ENCODE peak calls at places on chromosome 22, in nine cellular contexts. I is ovary, W is hepatocyte, U is epithelial cell of esophagus, K is small intestine, M is Caco-2, E is BE2C, D is GM12864, L is AG04450. C is an unnamed sample.

GRCh38 chr22:25545677-25546076 is 18.8 kb upstream of the GRK3 start:
- DNase-seq in I (no peak), W (no peak), U (no peak), K (peak), M (no peak), E (no peak), D (no peak), L (no peak), C (no peak)

GRCh38 chr22:37208401-37209139 is 3.7 kb downstream of the SSTR3 start:
- DNase-seq in I (no peak), W (no peak), U (no peak), K (no peak), M (peak), E (no peak), D (no peak), L (no peak), C (no peak)

GRCh38 chr22:27424319-27424718 is 377.2 kb downstream of the MN1 start:
- DNase-seq in I (no peak), W (no peak), U (no peak), K (no peak), M (no peak), E (no peak), D (no peak), L (no peak), C (no peak)

GRCh38 chr22:23404689-23405365 is 175.3 kb downstream of the IGLL1 start:
- DNase-seq in I (peak), W (no peak), U (peak), K (no peak), M (no peak), E (no peak), D (no peak), L (peak), C (no peak)

GRCh38 chr22:37173709-37174108 is 14.3 kb downstream of the C1QTNF6 start:
- DNase-seq in I (peak), W (no peak), U (no peak), K (no peak), M (peak), E (no peak), D (no peak), L (no peak), C (no peak)

GRCh38 chr22:50640857-50641647 is 13.1 kb upstream of the ARSA start:
- DNase-seq in I (no peak), W (no peak), U (no peak), K (no peak), M (no peak), E (no peak), D (no peak), L (no peak), C (no peak)

GRCh38 chr22:49964493-49965290 is 4.1 kb downstream of the PIM3 start:
- DNase-seq in I (peak), W (peak), U (no peak), K (no peak), M (peak), E (peak), D (no peak), L (no peak), C (no peak)

GRCh38 chr22:48456449-48456848 is 1371.2 kb downstream of the BRD1 start:
- DNase-seq in I (no peak), W (no peak), U (no peak), K (no peak), M (no peak), E (no peak), D (no peak), L (no peak), C (no peak)

GRCh38 chr22:23225724-23226496 is 45.6 kb downstream of the BCR start:
- DNase-seq in I (no peak), W (no peak), U (peak), K (peak), M (no peak), E (no peak), D (no peak), L (no peak), C (no peak)

GRCh38 chr22:47608421-47608820 is 846.0 kb downstream of the TBC1D22A start:
- DNase-seq in I (no peak), W (no peak), U (no peak), K (no peak), M (no peak), E (no peak), D (no peak), L (no peak), C (no peak)

GRCh38 chr22:22037740-22038139 is 55.2 kb upstream of the TOP3B start:
- DNase-seq in I (no peak), W (peak), U (peak), K (no peak), M (no peak), E (no peak), D (no peak), L (peak), C (no peak)

GRCh38 chr22:45316796-45317526 is 7.2 kb downstream of the FAM118A start:
- DNase-seq in I (no peak), W (no peak), U (no peak), K (no peak), M (no peak), E (no peak), D (no peak), L (no peak), C (no peak)
- H3K4me3 ChIP-seq in I (no peak), W (no peak), U (no peak), K (no peak), M (no peak), E (peak), D (no peak), L (no peak), C (no peak)

DNA sequence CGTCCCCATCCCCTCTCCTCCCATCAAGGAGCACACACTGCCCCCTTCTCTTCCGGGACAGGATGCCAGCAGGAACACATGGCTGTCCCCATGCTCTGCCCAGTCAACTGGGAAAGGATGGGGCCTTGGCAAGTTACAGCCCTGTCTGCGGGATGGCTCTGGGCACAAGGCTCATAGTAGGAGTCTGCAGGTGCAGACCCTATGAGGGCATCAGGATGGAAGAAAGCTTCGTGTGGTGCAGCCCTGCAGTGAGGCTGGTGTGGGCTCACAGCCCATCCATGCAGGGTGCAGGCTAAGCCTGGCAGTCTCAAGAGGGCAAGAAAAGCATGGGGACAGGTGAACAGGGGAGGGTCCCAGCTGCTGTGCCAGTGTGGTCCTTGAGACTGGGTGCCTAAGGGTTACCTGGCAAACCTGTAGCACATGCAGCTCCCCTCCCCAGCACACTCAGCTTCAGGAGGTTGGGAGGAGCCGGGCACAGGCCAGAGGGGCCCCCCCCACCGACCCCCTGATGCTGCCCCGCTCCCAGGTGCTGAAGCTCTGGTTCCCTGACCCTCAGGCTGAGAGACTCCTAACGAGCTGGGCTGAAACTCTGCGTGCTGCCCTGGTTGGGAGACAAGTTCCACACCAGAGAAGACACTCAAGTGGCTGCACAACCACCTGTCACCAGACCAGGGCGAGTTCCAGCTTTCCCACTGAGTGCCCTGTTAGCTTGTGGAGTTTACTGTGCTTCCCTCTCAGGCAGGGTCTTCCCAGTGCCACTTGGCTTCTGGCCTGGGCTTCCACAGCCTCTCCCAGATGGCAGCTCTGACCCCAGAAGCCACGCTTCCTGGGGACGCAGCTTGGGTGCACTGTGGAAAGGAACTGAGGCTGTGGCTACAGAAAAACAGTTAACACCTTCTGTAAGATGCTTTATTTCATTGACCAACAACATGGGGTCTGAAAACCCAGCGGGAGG is 3.3 kb upstream of the SCARF2 start:
- DNase-seq in I (no peak), W (no peak), U (no peak), K (no peak), M (no peak), E (peak), D (no peak), L (no peak), C (no peak)
- H3K4me3 ChIP-seq in I (no peak), W (no peak), U (no peak), K (no peak), M (no peak), E (no peak), D (no peak), L (no peak), C (no peak)

DNA sequence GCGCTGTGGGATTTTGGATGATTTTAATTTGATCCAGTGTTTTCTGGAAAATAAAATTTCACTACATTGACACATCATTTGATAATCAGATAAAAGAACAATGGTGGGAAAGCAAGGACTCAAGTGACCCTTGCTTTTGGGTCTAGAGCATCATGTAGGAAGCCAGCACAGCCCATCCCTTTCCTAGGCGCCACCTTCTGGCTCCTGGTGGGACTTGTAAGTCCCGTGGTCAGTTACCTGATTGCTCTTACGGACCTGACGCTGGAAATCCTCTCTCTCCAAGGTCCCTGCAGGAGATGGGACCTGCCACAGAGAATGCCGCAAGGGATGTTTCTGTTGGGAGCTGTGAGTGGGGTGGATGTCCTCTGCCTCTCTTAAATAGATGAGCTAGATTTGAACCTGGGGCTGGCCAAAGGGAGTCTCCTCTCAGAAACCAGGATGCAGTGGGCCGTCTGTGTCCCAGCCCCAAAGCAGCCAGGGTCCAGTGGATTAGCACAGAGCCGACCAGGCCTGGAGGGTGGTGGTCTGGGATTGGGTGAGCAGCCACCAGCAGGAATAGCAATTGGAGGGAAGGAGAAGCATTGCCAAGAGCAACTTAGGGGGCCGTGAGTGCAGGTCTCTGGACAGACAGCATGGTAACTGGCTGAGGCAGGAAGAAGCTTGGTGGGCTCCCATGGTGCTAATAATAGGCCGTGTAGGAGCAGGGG is 21.7 kb downstream of the TIMP3 start:
- DNase-seq in I (no peak), W (peak), U (peak), K (peak), M (peak), E (peak), D (no peak), L (no peak), C (peak)
- H3K4me3 ChIP-seq in I (no peak), W (no peak), U (no peak), K (no peak), M (no peak), E (no peak), D (no peak), L (no peak), C (no peak)

GRCh38 chr22:42318967-42319366 is 48.5 kb upstream of the TCF20 start:
- DNase-seq in I (no peak), W (no peak), U (no peak), K (no peak), M (no peak), E (no peak), D (no peak), L (no peak), C (no peak)

GRCh38 chr22:42315392-42315756 is 44.9 kb upstream of the TCF20 start:
- DNase-seq in I (no peak), W (no peak), U (no peak), K (peak), M (no peak), E (no peak), D (no peak), L (no peak), C (no peak)

GRCh38 chr22:42317691-42318547 is 47.5 kb upstream of the TCF20 start:
- DNase-seq in I (no peak), W (no peak), U (peak), K (peak), M (no peak), E (peak), D (no peak), L (no peak), C (no peak)

GRCh38 chr22:42314709-42315391 is 44.4 kb upstream of the TCF20 start:
- DNase-seq in I (no peak), W (no peak), U (no peak), K (no peak), M (no peak), E (no peak), D (no peak), L (no peak), C (no peak)

DNA sequence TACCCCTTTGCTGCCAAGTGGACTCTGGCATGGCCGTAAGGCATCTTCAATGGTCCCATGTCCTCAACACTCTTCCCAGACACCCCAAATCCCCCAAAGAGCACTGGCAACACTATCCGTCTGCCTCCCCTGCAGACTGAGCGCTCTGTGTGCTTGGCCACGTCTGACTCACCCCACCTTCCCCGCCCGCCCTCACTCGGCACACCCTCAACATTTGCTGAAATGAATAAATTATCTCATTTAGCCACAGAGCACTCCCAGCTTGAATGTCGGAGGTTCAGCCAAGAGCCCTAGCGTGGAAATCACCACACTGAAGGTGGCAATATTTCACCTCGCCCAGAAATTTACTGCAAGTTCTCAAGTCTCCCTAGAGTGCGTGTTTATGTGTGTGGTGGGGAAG is 46.5 kb upstream of the TCF20 start:
- DNase-seq in I (no peak), W (peak), U (peak), K (peak), M (no peak), E (no peak), D (no peak), L (no peak), C (no peak)
- H3K4me3 ChIP-seq in I (no peak), W (no peak), U (no peak), K (no peak), M (no peak), E (no peak), D (no peak), L (no peak), C (no peak)

GRCh38 chr22:44701187-44701586 is 817 bp upstream of the PRR5 start:
- DNase-seq in I (no peak), W (no peak), U (no peak), K (no peak), M (no peak), E (no peak), D (no peak), L (no peak), C (no peak)
- H3K4me3 ChIP-seq in I (no peak), W (no peak), U (no peak), K (no peak), M (no peak), E (no peak), D (no peak), L (no peak), C (no peak)

DNA sequence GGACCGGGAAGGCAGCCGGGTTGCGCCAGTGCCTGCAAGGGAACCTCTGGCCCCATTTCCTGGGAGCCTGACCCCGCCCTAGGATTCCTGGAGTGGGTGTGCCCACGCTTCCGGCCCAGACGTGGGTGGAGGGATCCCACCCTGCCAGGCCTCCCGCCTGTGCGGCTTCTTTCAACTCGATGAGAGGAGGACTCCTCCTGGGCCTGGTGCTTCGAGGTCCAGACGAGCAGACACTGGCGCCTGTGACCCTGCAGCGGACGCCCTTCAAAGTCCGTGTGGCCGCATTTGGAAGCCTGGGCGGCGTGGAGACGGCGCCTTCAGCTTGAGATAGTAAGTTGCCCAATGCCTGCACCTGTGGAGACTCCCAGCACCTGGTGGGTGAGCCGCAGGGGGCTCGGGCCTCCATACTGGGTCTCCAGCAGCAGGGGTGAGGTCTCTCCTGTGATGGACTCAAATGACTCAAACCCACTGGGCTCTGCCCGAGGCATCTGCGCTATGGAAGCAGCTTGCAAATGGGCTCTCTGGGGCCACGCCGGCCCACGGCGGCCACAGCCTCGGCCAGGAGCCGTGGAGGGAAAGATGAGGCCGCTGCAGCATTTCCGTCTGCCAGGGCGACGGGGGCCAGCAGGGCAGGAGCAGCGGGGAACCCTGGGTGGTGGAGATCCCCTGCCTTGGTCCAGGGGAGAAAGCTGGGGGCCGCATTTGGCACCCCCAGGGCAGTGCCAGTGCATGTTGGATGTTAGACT is 64.3 kb upstream of the PPARA start:
- DNase-seq in I (peak), W (no peak), U (peak), K (peak), M (peak), E (peak), D (no peak), L (no peak), C (no peak)
- H3K4me3 ChIP-seq in I (peak), W (no peak), U (no peak), K (no peak), M (peak), E (peak), D (no peak), L (no peak), C (no peak)

DNA sequence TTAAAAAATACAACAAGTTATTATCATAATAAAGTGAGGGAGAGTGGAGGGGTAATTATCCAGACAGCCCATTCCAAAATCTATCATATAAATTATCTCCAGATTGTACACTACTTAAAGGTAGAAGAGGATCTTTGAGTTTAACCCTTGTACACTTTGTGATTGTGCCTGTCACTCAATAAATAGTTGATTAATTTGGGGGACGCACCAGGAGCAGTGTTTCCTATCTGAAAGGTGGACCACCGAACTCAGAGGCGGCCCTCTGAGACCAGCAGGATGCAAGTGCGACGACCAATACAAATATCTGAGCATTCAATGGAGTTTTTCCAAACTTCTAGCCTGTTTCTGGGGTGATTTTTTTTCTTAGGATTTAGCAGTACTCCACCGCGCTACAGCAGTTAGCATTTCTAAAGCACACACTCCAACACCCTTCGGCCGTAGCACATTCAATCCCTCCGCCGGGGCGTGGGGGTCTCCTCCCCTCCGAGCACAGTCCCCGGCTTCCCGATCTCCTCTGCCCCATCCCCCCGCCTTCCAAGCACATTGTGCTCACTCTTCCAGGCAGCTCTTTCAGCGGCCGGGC is 1.0 kb upstream of the CECR2 start:
- DNase-seq in I (peak), W (no peak), U (no peak), K (no peak), M (no peak), E (no peak), D (no peak), L (no peak), C (no peak)
- H3K4me3 ChIP-seq in I (peak), W (peak), U (no peak), K (no peak), M (peak), E (peak), D (no peak), L (no peak), C (no peak)

DNA sequence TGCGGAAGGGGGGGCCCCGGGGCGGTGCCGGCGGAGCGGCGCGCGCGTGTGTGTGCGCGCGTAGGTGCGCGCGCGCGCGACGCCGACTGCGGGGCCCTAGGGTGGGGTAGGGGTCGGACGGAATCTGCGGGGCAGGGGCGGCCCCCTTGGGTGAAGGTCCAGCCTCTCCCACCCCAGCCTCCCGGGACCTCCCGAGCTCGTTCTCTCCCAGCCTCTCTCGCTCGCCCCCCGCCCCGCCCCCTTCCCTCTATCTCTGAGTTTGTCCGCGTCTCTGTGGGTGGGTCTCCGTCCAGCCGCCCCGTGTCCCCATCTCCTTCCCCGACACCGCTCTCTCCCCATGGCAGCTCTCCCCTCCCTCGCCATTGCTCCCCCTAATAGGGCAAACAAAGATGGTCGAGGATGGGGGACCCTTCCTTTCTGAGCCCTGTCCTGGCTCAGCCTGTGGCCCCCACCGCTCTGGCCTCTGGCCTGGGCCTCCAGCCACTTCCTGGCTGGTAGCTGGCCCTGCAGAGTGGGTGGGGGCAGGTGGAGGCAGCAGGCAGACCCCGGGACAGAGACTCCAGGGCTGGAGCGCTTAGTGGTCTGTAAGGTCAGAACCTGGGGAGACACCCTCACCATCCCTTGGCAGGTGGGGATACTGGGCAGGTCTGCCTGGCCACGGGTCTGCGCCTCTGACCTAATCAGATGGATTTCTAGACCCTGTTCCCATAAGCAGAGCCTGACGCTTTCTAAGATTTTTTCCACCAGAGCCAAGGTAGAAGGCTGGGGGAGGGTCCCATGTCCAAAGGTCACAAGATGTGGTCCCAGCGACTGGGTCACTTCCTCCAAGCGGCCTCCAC is 32.9 kb upstream of the PRR5 start:
- DNase-seq in I (no peak), W (no peak), U (no peak), K (no peak), M (peak), E (peak), D (no peak), L (no peak), C (no peak)
- H3K4me3 ChIP-seq in I (peak), W (peak), U (peak), K (peak), M (peak), E (peak), D (no peak), L (peak), C (no peak)

GRCh38 chr22:39457546-39458442 is 982 bp downstream of the MGAT3 start:
- DNase-seq in I (no peak), W (no peak), U (no peak), K (no peak), M (no peak), E (no peak), D (no peak), L (no peak), C (no peak)
- H3K4me3 ChIP-seq in I (peak), W (peak), U (no peak), K (no peak), M (no peak), E (peak), D (peak), L (peak), C (peak)

C was measured in HL-60.